ENCODE peak calls at places on chromosomes 4 and X, in nine cellular contexts. One of them, this sample, is unnamed. For H3K4me1 and H3K36me3, the result is how much of the 10 kb centered on the place peaks cover.

GRCh38 chr4:182354867-182355266 is 111.7 kb downstream of the TENM3 start:
- DNase-seq in prostate gland: no peak
- DNase-seq in tibial artery: no peak
- DNase-seq in CD8-positive, alpha-beta memory T cell: no peak
- DNase-seq in IMR-90: peak
- DNase-seq in SJCRH30: peak
- DNase-seq in SK-N-SH: no peak
- DNase-seq in neural progenitor cell: no peak
- DNase-seq in adipocyte: peak
- DNase-seq in this sample: no peak

GRCh38 chr4:103268746-103269145 is 70.6 kb upstream of the CENPE start:
- DNase-seq in prostate gland: no peak
- DNase-seq in tibial artery: no peak
- DNase-seq in neural progenitor cell: no peak
- DNase-seq in IMR-90: no peak
- DNase-seq in SJCRH30: no peak
- DNase-seq in SK-N-SH: no peak
- DNase-seq in CD8-positive, alpha-beta memory T cell: no peak
- DNase-seq in adipocyte: no peak
- DNase-seq in this sample: no peak

GRCh38 chr4:73862357-73862756 is 6.8 kb upstream of the CXCL1 start:
- DNase-seq in IMR-90: peak
- DNase-seq in neural progenitor cell: no peak
- DNase-seq in tibial artery: no peak
- DNase-seq in prostate gland: no peak
- DNase-seq in CD8-positive, alpha-beta memory T cell: no peak
- DNase-seq in SJCRH30: no peak
- DNase-seq in SK-N-SH: no peak
- DNase-seq in adipocyte: peak
- DNase-seq in this sample: no peak

GRCh38 chr4:101960431-101960830 is 169.9 kb downstream of the BANK1 start:
- DNase-seq in IMR-90: no peak
- DNase-seq in SJCRH30: no peak
- DNase-seq in CD8-positive, alpha-beta memory T cell: no peak
- DNase-seq in SK-N-SH: no peak
- DNase-seq in tibial artery: no peak
- DNase-seq in prostate gland: no peak
- DNase-seq in neural progenitor cell: no peak
- DNase-seq in adipocyte: no peak
- DNase-seq in this sample: no peak

GRCh38 chr4:182449186-182449880 is 206.1 kb downstream of the TENM3 start:
- DNase-seq in SJCRH30: peak
- DNase-seq in IMR-90: peak
- DNase-seq in CD8-positive, alpha-beta memory T cell: no peak
- DNase-seq in tibial artery: peak
- DNase-seq in SK-N-SH: no peak
- DNase-seq in neural progenitor cell: peak
- DNase-seq in prostate gland: peak
- DNase-seq in adipocyte: no peak
- DNase-seq in this sample: peak

GRCh38 chr4:176838611-176839411 is 46.1 kb upstream of the VEGFC start:
- DNase-seq in prostate gland: no peak
- DNase-seq in CD8-positive, alpha-beta memory T cell: no peak
- DNase-seq in neural progenitor cell: no peak
- DNase-seq in SK-N-SH: no peak
- DNase-seq in adipocyte: no peak
- DNase-seq in SJCRH30: no peak
- DNase-seq in tibial artery: no peak
- DNase-seq in IMR-90: peak
- DNase-seq in this sample: no peak

GRCh38 chrX:74248889-74249288 is 55.1 kb upstream of the ZCCHC13 start:
- DNase-seq in adipocyte: peak
- DNase-seq in IMR-90: no peak
- DNase-seq in tibial artery: peak
- DNase-seq in neural progenitor cell: peak
- DNase-seq in SJCRH30: no peak
- DNase-seq in CD8-positive, alpha-beta memory T cell: no peak
- DNase-seq in SK-N-SH: no peak
- DNase-seq in prostate gland: no peak
- DNase-seq in this sample: peak

GRCh38 chr4:128512767-128513322 is 225.2 kb upstream of the PGRMC2 start:
- DNase-seq in CD8-positive, alpha-beta memory T cell: no peak
- DNase-seq in SJCRH30: no peak
- DNase-seq in prostate gland: no peak
- DNase-seq in adipocyte: no peak
- DNase-seq in SK-N-SH: no peak
- DNase-seq in IMR-90: no peak
- DNase-seq in tibial artery: no peak
- DNase-seq in neural progenitor cell: no peak
- DNase-seq in this sample: peak

GRCh38 chrX:11504234-11504633 is 161.5 kb downstream of the ARHGAP6 start:
- DNase-seq in tibial artery: no peak
- DNase-seq in adipocyte: no peak
- DNase-seq in SK-N-SH: no peak
- DNase-seq in SJCRH30: no peak
- DNase-seq in CD8-positive, alpha-beta memory T cell: no peak
- DNase-seq in neural progenitor cell: no peak
- DNase-seq in prostate gland: no peak
- DNase-seq in IMR-90: no peak
- DNase-seq in this sample: no peak

GRCh38 chr4:154692311-154692818 is 51.4 kb upstream of the LRAT start:
- DNase-seq in tibial artery: no peak
- DNase-seq in CD8-positive, alpha-beta memory T cell: no peak
- DNase-seq in neural progenitor cell: no peak
- DNase-seq in prostate gland: no peak
- DNase-seq in SK-N-SH: no peak
- DNase-seq in adipocyte: no peak
- DNase-seq in IMR-90: no peak
- DNase-seq in SJCRH30: no peak
- DNase-seq in this sample: no peak

GRCh38 chrX:152876931-152877840 is 20.7 kb upstream of the ZNF185 start:
- DNase-seq in tibial artery: no peak
- DNase-seq in adipocyte: no peak
- DNase-seq in IMR-90: no peak
- DNase-seq in SK-N-SH: no peak
- DNase-seq in CD8-positive, alpha-beta memory T cell: no peak
- DNase-seq in SJCRH30: no peak
- DNase-seq in prostate gland: no peak
- DNase-seq in neural progenitor cell: no peak
- DNase-seq in this sample: no peak

GRCh38 chrX:26109142-26109541 is 29.0 kb upstream of the MAGEB18 start:
- DNase-seq in CD8-positive, alpha-beta memory T cell: no peak
- DNase-seq in tibial artery: no peak
- DNase-seq in adipocyte: no peak
- DNase-seq in IMR-90: no peak
- DNase-seq in prostate gland: no peak
- DNase-seq in neural progenitor cell: no peak
- DNase-seq in SJCRH30: no peak
- DNase-seq in SK-N-SH: no peak
- DNase-seq in this sample: no peak

GRCh38 chr4:120105472-120105871 is 38.8 kb upstream of the MAD2L1 start:
- DNase-seq in prostate gland: no peak
- DNase-seq in neural progenitor cell: no peak
- DNase-seq in IMR-90: no peak
- DNase-seq in SJCRH30: no peak
- DNase-seq in tibial artery: no peak
- DNase-seq in adipocyte: no peak
- DNase-seq in CD8-positive, alpha-beta memory T cell: no peak
- DNase-seq in SK-N-SH: no peak
- DNase-seq in this sample: no peak

GRCh38 chr4:2105559-2105958 is 46.4 kb downstream of the NAT8L start:
- DNase-seq in prostate gland: no peak
- DNase-seq in SK-N-SH: no peak
- DNase-seq in tibial artery: no peak
- DNase-seq in CD8-positive, alpha-beta memory T cell: no peak
- DNase-seq in SJCRH30: no peak
- DNase-seq in adipocyte: no peak
- DNase-seq in neural progenitor cell: no peak
- DNase-seq in IMR-90: peak
- DNase-seq in this sample: no peak

GRCh38 chrX:314049-314448 is 4.5 kb downstream of the GTPBP6 start:
- DNase-seq in CD8-positive, alpha-beta memory T cell: peak
- DNase-seq in SJCRH30: no peak
- DNase-seq in adipocyte: no peak
- DNase-seq in IMR-90: no peak
- DNase-seq in neural progenitor cell: no peak
- DNase-seq in tibial artery: no peak
- DNase-seq in prostate gland: no peak
- DNase-seq in SK-N-SH: no peak
- DNase-seq in this sample: no peak

DNA sequence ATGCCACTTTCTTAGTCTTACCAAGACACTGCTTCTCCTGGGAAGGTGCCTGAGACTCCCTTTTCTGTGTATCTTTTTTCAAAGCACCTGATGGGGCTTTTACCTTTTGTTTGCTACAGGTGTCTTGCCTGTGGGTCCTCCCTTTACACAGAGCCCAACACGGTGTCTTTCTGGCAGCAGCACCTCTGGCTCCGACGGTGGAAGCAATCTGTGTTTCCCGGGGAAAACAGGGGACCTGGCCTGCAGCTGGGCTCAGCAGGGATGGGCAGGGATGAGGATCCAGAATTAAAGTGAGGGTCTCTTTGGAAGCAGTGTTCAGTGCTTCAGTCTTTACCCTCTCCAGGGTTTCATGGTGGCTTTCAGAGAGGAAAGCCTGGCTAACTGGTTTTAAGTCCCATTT is 11.3 kb downstream of the POU4F2 start:
- DNase-seq in adipocyte: no peak
- DNase-seq in CD8-positive, alpha-beta memory T cell: no peak
- DNase-seq in SK-N-SH: no peak
- DNase-seq in tibial artery: no peak
- DNase-seq in IMR-90: no peak
- DNase-seq in prostate gland: no peak
- DNase-seq in SJCRH30: no peak
- DNase-seq in neural progenitor cell: no peak
- DNase-seq in this sample: no peak
- H3K4me3 ChIP-seq in adipocyte: no peak
- H3K4me3 ChIP-seq in CD8-positive, alpha-beta memory T cell: no peak
- H3K4me3 ChIP-seq in SK-N-SH: no peak
- H3K4me3 ChIP-seq in tibial artery: no peak
- H3K4me3 ChIP-seq in IMR-90: no peak
- H3K4me3 ChIP-seq in prostate gland: no peak
- H3K4me3 ChIP-seq in SJCRH30: no peak
- H3K4me3 ChIP-seq in neural progenitor cell: no peak
- H3K4me3 ChIP-seq in this sample: no peak

GRCh38 chr4:8273450-8273849 is 3.9 kb downstream of the HTRA3 start:
- DNase-seq in tibial artery: no peak
- DNase-seq in IMR-90: no peak
- DNase-seq in prostate gland: no peak
- DNase-seq in neural progenitor cell: no peak
- DNase-seq in CD8-positive, alpha-beta memory T cell: no peak
- DNase-seq in adipocyte: no peak
- DNase-seq in SJCRH30: no peak
- DNase-seq in SK-N-SH: no peak
- DNase-seq in this sample: no peak

GRCh38 chr4:8270912-8271815 is 1.6 kb downstream of the HTRA3 start:
- DNase-seq in neural progenitor cell: no peak
- DNase-seq in tibial artery: no peak
- DNase-seq in CD8-positive, alpha-beta memory T cell: no peak
- DNase-seq in prostate gland: no peak
- DNase-seq in SJCRH30: no peak
- DNase-seq in SK-N-SH: no peak
- DNase-seq in adipocyte: no peak
- DNase-seq in IMR-90: no peak
- DNase-seq in this sample: no peak

GRCh38 chr4:8274066-8274652 is 4.6 kb downstream of the HTRA3 start:
- DNase-seq in SK-N-SH: no peak
- DNase-seq in SJCRH30: no peak
- DNase-seq in CD8-positive, alpha-beta memory T cell: no peak
- DNase-seq in tibial artery: no peak
- DNase-seq in neural progenitor cell: no peak
- DNase-seq in prostate gland: no peak
- DNase-seq in IMR-90: no peak
- DNase-seq in adipocyte: no peak
- DNase-seq in this sample: no peak

GRCh38 chr4:8271821-8272220 is 2.3 kb downstream of the HTRA3 start:
- DNase-seq in adipocyte: no peak
- DNase-seq in SK-N-SH: no peak
- DNase-seq in prostate gland: no peak
- DNase-seq in IMR-90: no peak
- DNase-seq in SJCRH30: no peak
- DNase-seq in CD8-positive, alpha-beta memory T cell: no peak
- DNase-seq in neural progenitor cell: no peak
- DNase-seq in tibial artery: no peak
- DNase-seq in this sample: no peak

GRCh38 chr4:8272472-8273428 is 3.2 kb downstream of the HTRA3 start:
- DNase-seq in SK-N-SH: peak
- DNase-seq in IMR-90: peak
- DNase-seq in tibial artery: no peak
- DNase-seq in CD8-positive, alpha-beta memory T cell: no peak
- DNase-seq in SJCRH30: no peak
- DNase-seq in prostate gland: no peak
- DNase-seq in adipocyte: no peak
- DNase-seq in neural progenitor cell: no peak
- DNase-seq in this sample: no peak
- H3K4me1 ChIP-seq in SK-N-SH: under half
- H3K4me1 ChIP-seq in IMR-90: under half
- H3K4me1 ChIP-seq in tibial artery: under half
- H3K4me1 ChIP-seq in CD8-positive, alpha-beta memory T cell: under half
- H3K4me1 ChIP-seq in SJCRH30: under half
- H3K4me1 ChIP-seq in prostate gland: under half
- H3K4me1 ChIP-seq in adipocyte: half or more
- H3K4me1 ChIP-seq in neural progenitor cell: under half
- H3K4me1 ChIP-seq in this sample: under half

DNA sequence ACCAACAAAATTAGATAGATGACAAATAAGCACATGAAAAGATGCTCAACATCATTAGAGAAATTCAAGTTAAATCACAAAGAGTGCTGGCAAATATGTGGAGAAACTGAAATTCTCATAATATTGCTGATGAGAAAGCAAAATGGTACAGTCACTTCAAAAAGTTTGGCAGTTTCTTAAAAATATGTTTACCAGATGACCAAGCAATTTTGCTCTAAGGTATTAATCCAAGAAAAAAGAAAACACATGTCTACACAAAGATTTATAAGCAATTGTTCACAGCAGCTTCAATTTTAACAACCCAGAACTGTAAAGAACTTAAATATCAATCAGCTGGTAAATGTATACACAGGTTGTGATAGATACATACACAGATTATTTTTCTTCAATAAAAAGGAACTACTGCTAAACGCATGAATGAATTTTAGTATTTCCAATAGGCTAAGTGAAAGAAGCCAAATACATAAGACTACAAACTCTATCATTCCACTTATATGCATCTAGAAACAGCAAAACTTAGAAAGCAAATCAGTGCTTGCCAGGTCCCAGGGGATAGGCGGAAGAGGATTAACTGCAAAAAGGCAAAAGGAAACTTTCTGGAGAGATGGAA is 11.7 kb downstream of the OTUD4 start:
- DNase-seq in neural progenitor cell: no peak
- DNase-seq in SJCRH30: no peak
- DNase-seq in CD8-positive, alpha-beta memory T cell: no peak
- DNase-seq in adipocyte: no peak
- DNase-seq in tibial artery: no peak
- DNase-seq in prostate gland: no peak
- DNase-seq in IMR-90: no peak
- DNase-seq in SK-N-SH: no peak
- DNase-seq in this sample: no peak
- H3K36me3 ChIP-seq in neural progenitor cell: under half
- H3K36me3 ChIP-seq in SJCRH30: under half
- H3K36me3 ChIP-seq in CD8-positive, alpha-beta memory T cell: under half
- H3K36me3 ChIP-seq in adipocyte: under half
- H3K36me3 ChIP-seq in tibial artery: under half
- H3K36me3 ChIP-seq in prostate gland: under half
- H3K36me3 ChIP-seq in IMR-90: under half
- H3K36me3 ChIP-seq in SK-N-SH: half or more
- H3K36me3 ChIP-seq in this sample: half or more

GRCh38 chr4:138804705-138805104 is 210.9 kb upstream of the NOCT start:
- DNase-seq in tibial artery: no peak
- DNase-seq in adipocyte: no peak
- DNase-seq in IMR-90: peak
- DNase-seq in neural progenitor cell: peak
- DNase-seq in SK-N-SH: no peak
- DNase-seq in prostate gland: no peak
- DNase-seq in CD8-positive, alpha-beta memory T cell: no peak
- DNase-seq in SJCRH30: no peak
- DNase-seq in this sample: peak
- H3K4me3 ChIP-seq in tibial artery: no peak
- H3K4me3 ChIP-seq in adipocyte: no peak
- H3K4me3 ChIP-seq in IMR-90: no peak
- H3K4me3 ChIP-seq in neural progenitor cell: no peak
- H3K4me3 ChIP-seq in SK-N-SH: no peak
- H3K4me3 ChIP-seq in prostate gland: no peak
- H3K4me3 ChIP-seq in CD8-positive, alpha-beta memory T cell: no peak
- H3K4me3 ChIP-seq in SJCRH30: no peak
- H3K4me3 ChIP-seq in this sample: no peak